ENCODE peak calls at places on chromosomes 12 and 14, in six cellular contexts. S, Q, N, J, F and Y are unnamed samples.

GRCh38 chr12:67957383-67957782 is 31.9 kb upstream of the IFNG-AS1 start:
- DNase-seq in S (no peak), Q (no peak), N (no peak), J (no peak), F (no peak), Y (no peak)

GRCh38 chr12:47458273-47458672 is 247.6 kb downstream of the RPAP3 start:
- DNase-seq in S (peak; percentile 39), Q (no peak), N (peak; percentile 73), J (no peak), F (no peak), Y (no peak)

GRCh38 chr14:106013879-106014376 is 487.5 kb downstream of the TMEM121 start:
- DNase-seq in S (no peak), Q (no peak), N (no peak), J (no peak), F (no peak), Y (no peak)

GRCh38 chr14:102927878-102928411 is 5.5 kb downstream of the AMN start:
- DNase-seq in S (no peak), Q (no peak), N (no peak), J (no peak), F (no peak), Y (peak; percentile 85)

GRCh38 chr12:88638956-88639355 is 58.7 kb upstream of the KITLG start:
- DNase-seq in S (no peak), Q (no peak), N (no peak), J (no peak), F (peak; percentile 60), Y (no peak)

GRCh38 chr12:118189761-118190181 is 53.8 kb downstream of the PEBP1 start:
- DNase-seq in S (no peak), Q (no peak), N (no peak), J (no peak), F (peak; percentile 47), Y (no peak)

GRCh38 chr12:91219511-91219910 is 36.9 kb upstream of the DCN start:
- DNase-seq in S (no peak), Q (no peak), N (no peak), J (no peak), F (no peak), Y (no peak)

GRCh38 chr12:122951979-122952892 is 14.0 kb downstream of the ABCB9 start:
- DNase-seq in S (peak; percentile 79), Q (peak; percentile 60), N (peak; percentile 59), J (no peak), F (peak; percentile 72), Y (peak; percentile 81)

GRCh38 chr12:74429535-74429934 is 108.1 kb upstream of the ATXN7L3B start:
- DNase-seq in S (no peak), Q (no peak), N (no peak), J (no peak), F (no peak), Y (no peak)

GRCh38 chr12:12008931-12009611 is 61.7 kb upstream of the BCL2L14 start:
- DNase-seq in S (no peak), Q (no peak), N (no peak), J (peak; percentile 86), F (no peak), Y (peak; percentile 86)

GRCh38 chr12:12007713-12008231 is 63.0 kb upstream of the BCL2L14 start:
- DNase-seq in S (no peak), Q (no peak), N (no peak), J (no peak), F (no peak), Y (no peak)

GRCh38 chr12:12008232-12008850 is 62.4 kb upstream of the BCL2L14 start:
- DNase-seq in S (no peak), Q (no peak), N (no peak), J (no peak), F (no peak), Y (peak; percentile 69)

GRCh38 chr12:12011880-12012260 is 58.9 kb upstream of the BCL2L14 start:
- DNase-seq in S (no peak), Q (no peak), N (no peak), J (peak; percentile 33), F (no peak), Y (no peak)

GRCh38 chr12:12010277-12011031 is 60.3 kb upstream of the BCL2L14 start:
- DNase-seq in S (no peak), Q (no peak), N (no peak), J (peak; percentile 94), F (no peak), Y (peak; percentile 98)
- TF ChIP-seq MYC in S (no peak), Q (peak; percentile 39), N (no peak), J (peak; percentile 92), F (no peak), Y (peak; percentile 99)

DNA sequence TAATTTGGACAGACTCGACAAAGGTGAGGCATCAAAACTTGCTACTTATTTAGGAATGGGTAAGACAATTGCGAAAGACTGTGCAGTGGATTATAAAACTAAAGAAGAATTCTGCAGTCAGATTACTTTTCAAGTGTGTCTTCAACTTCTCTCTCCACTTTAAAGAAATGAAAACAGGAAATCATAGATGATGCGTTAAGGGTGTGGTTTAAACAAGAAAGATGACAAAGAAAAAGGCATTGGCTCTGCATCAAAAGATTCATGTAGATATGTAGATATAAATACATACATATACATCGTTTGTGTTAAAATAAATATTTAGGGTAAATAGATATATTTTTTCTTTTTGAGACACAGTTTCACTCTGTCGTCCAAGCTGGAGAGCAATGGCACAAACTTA is 74.6 kb upstream of the PARP11 start:
- DNase-seq in S (no peak), Q (no peak), N (no peak), J (no peak), F (no peak), Y (no peak)
- TF ChIP-seq MYC in S (no peak), Q (no peak), N (no peak), J (no peak), F (no peak), Y (no peak)

DNA sequence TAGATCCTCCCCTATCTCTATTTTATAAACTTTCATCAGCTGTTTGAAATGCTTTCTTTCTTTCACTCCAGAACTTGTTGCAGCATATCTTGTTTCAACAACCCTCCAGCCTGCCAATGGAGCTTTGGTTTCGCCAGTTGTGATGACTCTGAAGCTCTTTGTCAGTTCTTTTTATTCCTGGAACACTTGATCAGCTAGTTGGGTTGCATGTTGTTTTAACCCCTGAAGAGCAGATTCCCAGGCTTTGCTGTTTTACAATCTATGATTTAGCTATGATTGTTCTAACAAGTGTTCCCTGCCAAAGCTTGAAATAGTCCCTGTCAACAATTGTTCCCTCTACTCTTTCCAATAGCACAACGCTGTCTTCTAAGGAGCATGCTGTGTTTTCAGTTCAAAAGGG is 50.6 kb upstream of the FUT8 start:
- DNase-seq in S (no peak), Q (no peak), N (no peak), J (no peak), F (no peak), Y (no peak)
- TF ChIP-seq MYC in S (no peak), Q (no peak), N (no peak), J (no peak), F (no peak), Y (no peak)

GRCh38 chr12:120361506-120362208 is 7.3 kb downstream of the MSI1 start:
- DNase-seq in S (no peak), Q (peak; percentile 95), N (no peak), J (no peak), F (peak; percentile 70), Y (no peak)
- TF ChIP-seq MYC in S (no peak), Q (no peak), N (no peak), J (no peak), F (no peak), Y (no peak)